ENCODE peak calls at places on chromosomes 13 and 19, in four cellular contexts. One of them, this sample, is unnamed.

GRCh38 chr19:21468791-21469190 is 36.6 kb upstream of the ZNF429 start:
- DNase-seq in Peyer's patch: no peak
- DNase-seq in tibial artery: no peak
- DNase-seq in fibroblast of pulmonary artery: no peak
- DNase-seq in this sample: no peak

GRCh38 chr13:44051923-44052322 is 172.2 kb downstream of the LACC1 start:
- DNase-seq in Peyer's patch: no peak
- DNase-seq in tibial artery: no peak
- DNase-seq in fibroblast of pulmonary artery: peak
- DNase-seq in this sample: no peak

GRCh38 chr19:45613926-45614725 is 12.1 kb upstream of the GPR4 start:
- DNase-seq in Peyer's patch: no peak
- DNase-seq in tibial artery: no peak
- DNase-seq in fibroblast of pulmonary artery: peak
- DNase-seq in this sample: peak

GRCh38 chr19:42442833-42443232 is at the start of gene CXCL17:
- DNase-seq in Peyer's patch: no peak
- DNase-seq in tibial artery: no peak
- DNase-seq in fibroblast of pulmonary artery: no peak
- DNase-seq in this sample: peak

GRCh38 chr19:18373407-18373891 is 12.5 kb upstream of the GDF15 start:
- DNase-seq in Peyer's patch: no peak
- DNase-seq in tibial artery: no peak
- DNase-seq in fibroblast of pulmonary artery: no peak
- DNase-seq in this sample: no peak

GRCh38 chr19:44109458-44109857 is 3.7 kb upstream of the ZNF225 start:
- DNase-seq in Peyer's patch: no peak
- DNase-seq in tibial artery: no peak
- DNase-seq in fibroblast of pulmonary artery: no peak
- DNase-seq in this sample: no peak

GRCh38 chr13:43326100-43326499 is 302.7 kb downstream of the DNAJC15 start:
- DNase-seq in Peyer's patch: no peak
- DNase-seq in tibial artery: no peak
- DNase-seq in fibroblast of pulmonary artery: no peak
- DNase-seq in this sample: no peak

GRCh38 chr19:6204212-6204611 is 68.7 kb downstream of the ACSBG2 start:
- DNase-seq in Peyer's patch: no peak
- DNase-seq in tibial artery: no peak
- DNase-seq in fibroblast of pulmonary artery: peak
- DNase-seq in this sample: no peak

GRCh38 chr19:53824134-53824611 is at the start of gene NLRP12:
- DNase-seq in Peyer's patch: no peak
- DNase-seq in tibial artery: no peak
- DNase-seq in fibroblast of pulmonary artery: no peak
- DNase-seq in this sample: no peak

GRCh38 chr13:45231722-45232121 is 30.9 kb upstream of the KCTD4 start:
- DNase-seq in Peyer's patch: no peak
- DNase-seq in tibial artery: no peak
- DNase-seq in fibroblast of pulmonary artery: peak
- DNase-seq in this sample: peak

GRCh38 chr19:44756089-44756562 is 7.6 kb downstream of the BCL3 start:
- DNase-seq in Peyer's patch: no peak
- DNase-seq in tibial artery: no peak
- DNase-seq in fibroblast of pulmonary artery: no peak
- DNase-seq in this sample: no peak

GRCh38 chr19:41995959-41996797 is 2.1 kb upstream of the ATP1A3 start:
- DNase-seq in Peyer's patch: no peak
- DNase-seq in tibial artery: no peak
- DNase-seq in fibroblast of pulmonary artery: no peak
- DNase-seq in this sample: no peak

GRCh38 chr13:95185851-95186250 is 115.4 kb downstream of the ABCC4 start:
- DNase-seq in Peyer's patch: peak
- DNase-seq in tibial artery: peak
- DNase-seq in fibroblast of pulmonary artery: no peak
- DNase-seq in this sample: no peak

GRCh38 chr13:110798595-110798994 is 85.1 kb downstream of the ING1 start:
- DNase-seq in Peyer's patch: no peak
- DNase-seq in tibial artery: peak
- DNase-seq in fibroblast of pulmonary artery: no peak
- DNase-seq in this sample: no peak

GRCh38 chr19:38544569-38545315 is 73.0 kb downstream of the MAP4K1 start:
- DNase-seq in Peyer's patch: no peak
- DNase-seq in tibial artery: no peak
- DNase-seq in fibroblast of pulmonary artery: peak
- DNase-seq in this sample: no peak

GRCh38 chr13:21008026-21008425 is 53.4 kb downstream of the LATS2 start:
- DNase-seq in Peyer's patch: no peak
- DNase-seq in tibial artery: peak
- DNase-seq in fibroblast of pulmonary artery: no peak
- DNase-seq in this sample: no peak

DNA sequence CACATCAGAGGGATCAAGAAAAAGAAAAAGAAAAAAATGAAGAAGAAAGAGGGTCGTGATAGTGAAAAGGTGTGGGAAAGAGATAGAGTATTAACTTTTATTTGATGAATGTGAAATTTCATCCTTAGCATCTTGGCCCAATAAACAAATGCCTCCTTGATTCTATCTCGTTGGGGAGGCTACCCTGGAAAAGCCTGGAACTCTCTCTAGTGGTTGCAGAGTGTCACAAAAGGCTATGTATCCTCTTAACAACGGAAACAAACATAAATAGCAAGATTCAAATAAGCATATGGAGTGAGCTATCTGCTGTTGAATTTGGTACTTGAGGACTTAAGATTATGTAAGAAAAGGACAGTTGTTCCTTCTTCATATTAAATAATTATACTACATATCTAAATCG is 557.4 kb downstream of the DCT start:
- DNase-seq in Peyer's patch: no peak
- DNase-seq in tibial artery: no peak
- DNase-seq in fibroblast of pulmonary artery: no peak
- DNase-seq in this sample: no peak
- TF ChIP-seq CTCF in Peyer's patch: no peak
- TF ChIP-seq CTCF in tibial artery: no peak
- TF ChIP-seq CTCF in fibroblast of pulmonary artery: no peak
- TF ChIP-seq CTCF in this sample: peak

GRCh38 chr13:107867701-107868661 is 347.4 kb downstream of the LIG4 start:
- DNase-seq in Peyer's patch: no peak
- DNase-seq in tibial artery: no peak
- DNase-seq in fibroblast of pulmonary artery: peak
- DNase-seq in this sample: peak
- H3K4me3 ChIP-seq in Peyer's patch: peak
- H3K4me3 ChIP-seq in tibial artery: peak
- H3K4me3 ChIP-seq in fibroblast of pulmonary artery: peak
- H3K4me3 ChIP-seq in this sample: peak

GRCh38 chr19:1006711-1007398 is 6.6 kb downstream of the GRIN3B start:
- DNase-seq in Peyer's patch: no peak
- DNase-seq in tibial artery: no peak
- DNase-seq in fibroblast of pulmonary artery: no peak
- DNase-seq in this sample: no peak
- TF ChIP-seq CTCF in Peyer's patch: no peak
- TF ChIP-seq CTCF in tibial artery: no peak
- TF ChIP-seq CTCF in fibroblast of pulmonary artery: no peak
- TF ChIP-seq CTCF in this sample: no peak

GRCh38 chr19:50697414-50698124 is 22.0 kb downstream of the SHANK1 start:
- DNase-seq in Peyer's patch: no peak
- DNase-seq in tibial artery: no peak
- DNase-seq in fibroblast of pulmonary artery: no peak
- DNase-seq in this sample: no peak

GRCh38 chr19:50696065-50696425 is 23.6 kb downstream of the SHANK1 start:
- DNase-seq in Peyer's patch: no peak
- DNase-seq in tibial artery: no peak
- DNase-seq in fibroblast of pulmonary artery: no peak
- DNase-seq in this sample: no peak

GRCh38 chr19:50695251-50696064 is 24.1 kb downstream of the SHANK1 start:
- DNase-seq in Peyer's patch: no peak
- DNase-seq in tibial artery: no peak
- DNase-seq in fibroblast of pulmonary artery: peak
- DNase-seq in this sample: no peak

GRCh38 chr19:50693064-50693975 is 26.3 kb downstream of the SHANK1 start:
- DNase-seq in Peyer's patch: no peak
- DNase-seq in tibial artery: no peak
- DNase-seq in fibroblast of pulmonary artery: no peak
- DNase-seq in this sample: no peak

DNA sequence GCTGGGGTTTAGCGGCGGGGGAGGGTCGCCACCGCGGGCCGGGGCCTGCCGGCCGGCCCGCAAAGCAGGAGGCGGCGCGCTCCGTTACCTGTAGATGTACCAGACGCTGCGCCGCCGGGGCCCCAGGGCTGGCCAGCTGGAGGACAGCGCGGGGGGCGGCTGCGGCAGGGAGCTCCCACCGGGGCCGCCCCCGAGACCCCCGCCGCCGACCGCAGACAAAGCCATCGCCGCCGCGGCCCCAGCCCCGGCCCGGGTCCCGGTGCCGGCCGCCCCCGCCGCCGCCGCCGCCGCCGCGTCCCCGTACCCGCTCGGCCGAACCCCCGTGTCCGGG is 24.8 kb downstream of the SHANK1 start:
- DNase-seq in Peyer's patch: no peak
- DNase-seq in tibial artery: no peak
- DNase-seq in fibroblast of pulmonary artery: no peak
- DNase-seq in this sample: no peak
- H3K4me3 ChIP-seq in Peyer's patch: no peak
- H3K4me3 ChIP-seq in tibial artery: no peak
- H3K4me3 ChIP-seq in fibroblast of pulmonary artery: no peak
- H3K4me3 ChIP-seq in this sample: no peak

DNA sequence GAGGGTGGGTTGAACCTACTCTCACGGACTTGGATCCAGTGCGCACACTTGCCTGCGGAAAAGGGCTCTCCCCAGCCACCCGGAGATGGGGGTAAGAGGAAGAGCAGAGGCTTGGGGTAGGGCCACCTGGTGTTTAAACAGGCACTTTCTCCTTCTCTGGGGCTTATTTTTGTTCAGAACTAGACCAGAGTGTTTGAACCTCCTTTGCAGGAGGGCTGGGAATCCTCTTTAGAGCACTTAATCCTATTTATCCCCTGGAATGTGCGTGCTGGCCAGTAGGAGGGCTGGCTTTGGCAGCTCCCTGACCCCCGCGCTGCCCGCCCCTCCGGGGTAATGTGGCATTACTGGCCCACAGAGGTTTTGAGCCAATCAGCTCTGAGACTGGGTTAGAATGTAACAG is 2.0 kb downstream of the RGS9BP start:
- DNase-seq in Peyer's patch: no peak
- DNase-seq in tibial artery: no peak
- DNase-seq in fibroblast of pulmonary artery: no peak
- DNase-seq in this sample: no peak
- TF ChIP-seq CTCF in Peyer's patch: no peak
- TF ChIP-seq CTCF in tibial artery: no peak
- TF ChIP-seq CTCF in fibroblast of pulmonary artery: no peak
- TF ChIP-seq CTCF in this sample: peak

GRCh38 chr19:708154-709141 is at the start of gene PALM:
- DNase-seq in Peyer's patch: no peak
- DNase-seq in tibial artery: no peak
- DNase-seq in fibroblast of pulmonary artery: no peak
- DNase-seq in this sample: no peak

GRCh38 chr19:710767-711166 is 2.0 kb downstream of the PALM start:
- DNase-seq in Peyer's patch: no peak
- DNase-seq in tibial artery: no peak
- DNase-seq in fibroblast of pulmonary artery: no peak
- DNase-seq in this sample: no peak

GRCh38 chr19:711224-711623 is 2.5 kb downstream of the PALM start:
- DNase-seq in Peyer's patch: no peak
- DNase-seq in tibial artery: no peak
- DNase-seq in fibroblast of pulmonary artery: no peak
- DNase-seq in this sample: no peak

GRCh38 chr19:709196-709964 is 645 bp downstream of the PALM start:
- DNase-seq in Peyer's patch: no peak
- DNase-seq in tibial artery: no peak
- DNase-seq in fibroblast of pulmonary artery: no peak
- DNase-seq in this sample: no peak

DNA sequence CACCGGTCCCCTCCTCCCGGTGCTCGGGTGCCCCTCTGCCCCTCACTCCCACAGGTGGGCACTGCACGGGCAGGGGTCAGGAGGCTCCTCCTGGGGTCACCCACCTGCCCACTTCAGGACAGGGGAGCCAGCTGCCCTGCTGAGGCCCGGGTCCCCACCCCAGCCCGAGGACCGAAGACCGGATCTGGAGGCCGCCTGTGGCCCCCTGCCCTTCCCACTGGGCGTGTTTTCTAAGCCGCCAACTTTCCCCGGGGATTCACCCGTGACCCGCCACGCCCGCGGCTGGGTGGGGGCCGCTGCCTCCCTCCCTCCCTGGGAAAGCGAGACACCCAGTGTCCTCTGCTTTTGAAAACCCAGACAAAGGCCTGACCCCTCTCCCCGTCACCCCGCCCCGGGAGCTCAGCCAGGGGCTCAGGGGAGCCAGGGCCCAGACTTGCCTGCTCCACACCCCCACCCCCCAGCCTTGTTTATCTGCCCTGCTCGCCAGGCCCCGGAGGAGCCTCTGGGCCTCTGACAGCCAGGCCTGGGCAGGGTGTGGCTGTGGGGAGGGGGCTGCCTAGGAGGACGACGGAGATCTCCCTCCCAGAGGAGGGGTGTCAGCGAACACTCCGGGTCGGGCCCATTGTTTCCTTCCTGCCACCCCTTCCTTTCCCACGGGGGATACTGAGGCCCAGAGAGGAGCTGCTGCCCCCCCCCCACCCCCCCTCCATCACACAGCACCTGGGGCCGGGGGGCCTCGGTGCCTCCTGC is 1.4 kb downstream of the PALM start:
- DNase-seq in Peyer's patch: no peak
- DNase-seq in tibial artery: no peak
- DNase-seq in fibroblast of pulmonary artery: no peak
- DNase-seq in this sample: no peak
- H3K4me3 ChIP-seq in Peyer's patch: peak
- H3K4me3 ChIP-seq in tibial artery: peak
- H3K4me3 ChIP-seq in fibroblast of pulmonary artery: peak
- H3K4me3 ChIP-seq in this sample: peak